ENCODE peak calls at places on chromosomes 7 and 10, in seven cellular contexts. W is A549, O is transverse colon, I is sigmoid colon, V is GM12878, U is stomach, C is tibial nerve. Q is an unnamed sample. For H3K4me1, the result is how much of the 10 kb centered on the place peaks cover.

GRCh38 chr10:13100349-13101294 is 659 bp downstream of the OPTN start:
- DNase-seq in W (peak), O (peak), I (peak), V (no peak), U (peak), C (no peak), Q (no peak)

GRCh38 chr7:94662548-94662947 is 6.6 kb upstream of the SGCE start:
- DNase-seq in W (no peak), O (no peak), I (no peak), V (no peak), U (no peak), C (no peak), Q (no peak)

GRCh38 chr10:71302874-71303568 is 16.0 kb upstream of the SLC29A3 start:
- DNase-seq in W (peak), O (no peak), I (no peak), V (no peak), U (no peak), C (no peak), Q (no peak)

GRCh38 chr7:158001621-158002320 is 585.9 kb downstream of the PTPRN2 start:
- DNase-seq in W (no peak), O (no peak), I (no peak), V (no peak), U (no peak), C (no peak), Q (no peak)

GRCh38 chr10:35092851-35093250 is 2.7 kb upstream of the CUL2 start:
- DNase-seq in W (no peak), O (no peak), I (no peak), V (no peak), U (no peak), C (no peak), Q (no peak)

GRCh38 chr10:14468726-14469125 is 138.0 kb upstream of the FRMD4A start:
- DNase-seq in W (no peak), O (no peak), I (no peak), V (no peak), U (no peak), C (no peak), Q (no peak)

GRCh38 chr10:60901561-60902235 is 42.3 kb downstream of the RHOBTB1 start:
- DNase-seq in W (no peak), O (no peak), I (no peak), V (no peak), U (peak), C (no peak), Q (no peak)

GRCh38 chr10:102114861-102115618 is 5.1 kb downstream of the LDB1 start:
- DNase-seq in W (peak), O (peak), I (peak), V (no peak), U (peak), C (peak), Q (peak)

GRCh38 chr10:54958844-54959243 is 157.8 kb upstream of the PCDH15 start:
- DNase-seq in W (no peak), O (no peak), I (no peak), V (no peak), U (no peak), C (no peak), Q (no peak)

GRCh38 chr7:149266451-149266850 is 4.5 kb downstream of the ZNF783 start:
- DNase-seq in W (no peak), O (no peak), I (peak), V (no peak), U (no peak), C (no peak), Q (no peak)

GRCh38 chr10:112536663-112537062 is 89.6 kb downstream of the VTI1A start:
- DNase-seq in W (no peak), O (no peak), I (no peak), V (no peak), U (no peak), C (no peak), Q (no peak)

GRCh38 chr7:22016547-22016946 is 70.8 kb upstream of the CDCA7L start:
- DNase-seq in W (no peak), O (no peak), I (no peak), V (no peak), U (no peak), C (no peak), Q (no peak)

GRCh38 chr7:27139335-27140107 is 4.0 kb downstream of the HOXA5 start:
- DNase-seq in W (no peak), O (peak), I (no peak), V (no peak), U (no peak), C (no peak), Q (peak)

GRCh38 chr10:119199231-119199992 is 8.0 kb upstream of the GRK5 start:
- DNase-seq in W (peak), O (peak), I (peak), V (no peak), U (peak), C (no peak), Q (no peak)

GRCh38 chr10:132213917-132214316 is 27.2 kb downstream of the DPYSL4 start:
- DNase-seq in W (no peak), O (no peak), I (no peak), V (no peak), U (no peak), C (no peak), Q (no peak)

GRCh38 chr7:110157631-110158362 is 933.1 kb upstream of the LRRN3 start:
- DNase-seq in W (no peak), O (no peak), I (no peak), V (no peak), U (no peak), C (no peak), Q (no peak)

GRCh38 chr7:131108212-131108980 is 219.3 kb upstream of the MKLN1 start:
- DNase-seq in W (no peak), O (peak), I (no peak), V (no peak), U (no peak), C (no peak), Q (no peak)

GRCh38 chr7:158856883-158857668 is 718 bp downstream of the DYNC2I1 start:
- DNase-seq in W (peak), O (no peak), I (no peak), V (no peak), U (no peak), C (no peak), Q (no peak)

GRCh38 chr10:24209421-24209770 is 458 bp downstream of the KIAA1217 start:
- DNase-seq in W (peak), O (no peak), I (no peak), V (no peak), U (no peak), C (no peak), Q (no peak)

GRCh38 chr7:40899151-40899550 is 764.3 kb downstream of the SUGCT start:
- DNase-seq in W (no peak), O (no peak), I (peak), V (no peak), U (no peak), C (no peak), Q (peak)

GRCh38 chr10:82463614-82464013 is 588.6 kb downstream of the NRG3 start:
- DNase-seq in W (no peak), O (no peak), I (no peak), V (no peak), U (no peak), C (no peak), Q (no peak)

GRCh38 chr10:17235136-17235535 is 7.1 kb downstream of the VIM start:
- DNase-seq in W (no peak), O (no peak), I (no peak), V (no peak), U (no peak), C (no peak), Q (no peak)

GRCh38 chr7:6624246-6624611 is 8.8 kb downstream of the ZNF853 start:
- DNase-seq in W (no peak), O (no peak), I (no peak), V (no peak), U (no peak), C (no peak), Q (no peak)

GRCh38 chr7:66747385-66748126 is 7.0 kb downstream of the RABGEF1 start:
- DNase-seq in W (no peak), O (no peak), I (no peak), V (no peak), U (no peak), C (no peak), Q (no peak)

GRCh38 chr7:47513741-47514241 is 68.1 kb downstream of the TNS3 start:
- DNase-seq in W (no peak), O (no peak), I (peak), V (no peak), U (no peak), C (no peak), Q (no peak)

GRCh38 chr7:131244259-131244852 is 83.3 kb upstream of the MKLN1 start:
- DNase-seq in W (peak), O (peak), I (peak), V (no peak), U (no peak), C (no peak), Q (no peak)

GRCh38 chr7:107610353-107610752 is 30.3 kb downstream of the BCAP29 start:
- DNase-seq in W (no peak), O (no peak), I (no peak), V (no peak), U (no peak), C (no peak), Q (no peak)

GRCh38 chr10:109914966-109915365 is 8.3 kb downstream of the XPNPEP1 start:
- DNase-seq in W (peak), O (peak), I (no peak), V (peak), U (no peak), C (no peak), Q (no peak)

GRCh38 chr7:56105508-56105907 is 768 bp downstream of the CHCHD2 start:
- DNase-seq in W (no peak), O (peak), I (no peak), V (no peak), U (no peak), C (no peak), Q (no peak)

GRCh38 chr10:71714592-71714991 is 5.0 kb downstream of the C10orf105 start:
- DNase-seq in W (no peak), O (no peak), I (no peak), V (no peak), U (no peak), C (no peak), Q (peak)

GRCh38 chr7:20359397-20359963 is 28.8 kb downstream of the ITGB8 start:
- DNase-seq in W (no peak), O (no peak), I (no peak), V (no peak), U (no peak), C (no peak), Q (no peak)

GRCh38 chr7:151081170-151082101 is 827 bp upstream of the FASTK start:
- DNase-seq in W (no peak), O (peak), I (no peak), V (no peak), U (peak), C (no peak), Q (no peak)

GRCh38 chr10:85645851-85646250 is 720.7 kb downstream of the GRID1 start:
- DNase-seq in W (no peak), O (no peak), I (no peak), V (no peak), U (no peak), C (no peak), Q (no peak)

GRCh38 chr7:30331338-30331737 is 46.9 kb downstream of the ZNRF2 start:
- DNase-seq in W (no peak), O (no peak), I (no peak), V (no peak), U (no peak), C (no peak), Q (no peak)

GRCh38 chr7:30327813-30328212 is 43.4 kb downstream of the ZNRF2 start:
- DNase-seq in W (no peak), O (no peak), I (no peak), V (no peak), U (no peak), C (no peak), Q (no peak)

GRCh38 chr7:30332549-30332948 is 48.2 kb downstream of the ZNRF2 start:
- DNase-seq in W (no peak), O (no peak), I (no peak), V (no peak), U (no peak), C (no peak), Q (no peak)

GRCh38 chr7:30329706-30330105 is 45.3 kb downstream of the ZNRF2 start:
- DNase-seq in W (no peak), O (no peak), I (no peak), V (no peak), U (no peak), C (no peak), Q (no peak)

GRCh38 chr7:30330134-30331111 is 46.0 kb downstream of the ZNRF2 start:
- DNase-seq in W (no peak), O (no peak), I (no peak), V (peak), U (no peak), C (no peak), Q (no peak)
- TF ChIP-seq EP300 in W (no peak), O (no peak), I (no peak), V (peak), U (no peak), C (no peak), Q (no peak)

DNA sequence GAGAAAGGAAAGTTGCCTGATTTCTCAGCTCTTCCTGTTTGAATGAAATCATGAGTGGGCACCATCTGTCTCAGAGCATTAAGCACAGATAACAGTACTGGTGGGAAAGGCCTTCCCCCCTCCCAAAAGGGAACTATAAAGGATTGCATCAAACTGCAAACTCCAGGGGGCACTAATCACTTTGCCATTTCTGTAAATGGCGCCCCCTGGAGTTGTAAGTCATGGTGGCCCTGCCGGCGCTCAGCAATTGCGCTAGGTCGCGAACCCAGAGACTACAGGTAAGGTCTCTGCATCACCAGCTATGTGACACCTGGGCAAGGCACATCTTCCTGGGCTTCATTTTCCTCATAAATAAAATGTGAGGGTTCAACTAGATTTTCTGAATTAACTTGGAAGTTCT is 11.1 kb downstream of the LRRC4 start:
- DNase-seq in W (no peak), O (no peak), I (no peak), V (no peak), U (no peak), C (no peak), Q (no peak)
- H3K4me1 ChIP-seq in W (under half), O (under half), I (under half), V (under half), U (under half), C (under half), Q (under half)

GRCh38 chr10:133258066-133258817 is 18.4 kb downstream of the ADAM8 start:
- DNase-seq in W (no peak), O (peak), I (no peak), V (no peak), U (peak), C (no peak), Q (no peak)

GRCh38 chr10:133258818-133259602 is 17.7 kb downstream of the ADAM8 start:
- DNase-seq in W (peak), O (peak), I (peak), V (no peak), U (peak), C (peak), Q (peak)

GRCh38 chr10:133255323-133255722 is 17.7 kb downstream of the VENTX start:
- DNase-seq in W (no peak), O (no peak), I (no peak), V (no peak), U (no peak), C (no peak), Q (no peak)

GRCh38 chr10:133259603-133259992 is 17.1 kb downstream of the ADAM8 start:
- DNase-seq in W (no peak), O (no peak), I (no peak), V (no peak), U (no peak), C (no peak), Q (no peak)

DNA sequence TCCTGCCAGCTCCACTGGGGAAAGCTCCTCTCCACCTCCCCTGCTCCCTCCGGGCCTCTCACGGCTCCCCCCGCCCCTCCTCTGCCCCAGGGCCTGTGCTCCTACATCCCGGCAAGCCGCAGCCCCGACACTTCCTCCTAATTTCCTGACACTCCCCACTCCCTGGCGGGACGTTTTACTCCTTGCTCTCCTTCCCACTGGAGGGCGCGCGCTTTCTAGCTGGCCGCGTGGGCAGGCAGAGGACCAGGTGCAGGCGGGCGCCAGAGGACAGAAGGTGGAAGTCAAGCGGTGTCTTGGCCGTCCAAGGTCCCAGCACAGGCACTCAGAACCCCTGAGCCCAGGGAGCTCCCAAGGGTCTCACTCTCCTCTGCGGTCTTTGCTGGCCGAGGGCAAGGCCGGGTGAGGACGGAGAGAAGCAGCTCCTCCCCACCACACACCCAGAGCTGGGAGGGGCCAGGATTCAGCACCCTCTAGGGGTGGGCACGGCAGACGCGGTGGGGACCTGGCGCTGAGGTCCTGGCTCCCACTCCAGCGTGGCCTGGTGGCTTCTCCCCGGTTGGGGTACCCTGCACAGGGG is 19.1 kb downstream of the ADAM8 start:
- DNase-seq in W (peak), O (peak), I (peak), V (no peak), U (peak), C (peak), Q (no peak)
- TF ChIP-seq POLR2A in W (peak), O (peak), I (no peak), V (no peak), U (no peak), C (no peak), Q (no peak)

GRCh38 chr7:35726654-35727053 is 31.7 kb upstream of the HERPUD2 start:
- DNase-seq in W (no peak), O (no peak), I (no peak), V (no peak), U (no peak), C (no peak), Q (no peak)
- TF ChIP-seq EP300 in W (no peak), O (no peak), I (no peak), V (no peak), U (no peak), C (no peak), Q (no peak)

DNA sequence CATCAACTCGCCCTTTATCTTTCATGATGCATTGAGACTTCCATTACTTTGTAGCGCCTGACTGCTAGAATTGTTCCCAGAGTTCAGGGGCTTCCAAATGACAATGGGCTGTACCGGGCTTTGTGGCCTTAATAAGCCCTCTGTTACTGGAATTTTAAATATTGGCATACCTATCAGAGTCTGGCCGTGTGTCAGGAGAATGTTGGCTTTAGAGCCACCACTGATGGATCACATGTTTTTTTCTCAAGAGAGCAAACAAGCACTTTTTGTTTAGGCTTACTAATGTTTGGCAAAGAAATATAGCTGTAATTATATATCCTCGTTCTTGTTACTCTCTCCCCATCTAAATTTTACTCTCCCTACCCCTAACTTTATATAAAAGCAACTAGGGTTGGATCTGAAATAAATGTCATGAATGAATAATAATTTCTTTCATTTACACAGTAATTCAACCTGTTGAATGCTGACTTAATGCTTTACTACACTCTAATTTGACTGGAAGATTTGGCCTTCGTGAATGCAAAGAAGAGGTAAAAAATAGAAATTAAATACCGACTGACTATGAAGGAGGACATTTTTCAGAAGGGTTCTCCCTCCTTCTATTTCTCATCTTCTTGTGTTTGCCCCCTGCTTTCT is 396.8 kb downstream of the AUTS2 start:
- DNase-seq in W (no peak), O (no peak), I (no peak), V (no peak), U (peak), C (no peak), Q (no peak)
- H3K4me1 ChIP-seq in W (under half), O (under half), I (under half), V (under half), U (under half), C (under half), Q (under half)

GRCh38 chr7:139340037-139340807 is 915 bp upstream of the FMC1 start:
- DNase-seq in W (peak), O (peak), I (peak), V (peak), U (peak), C (peak), Q (peak)
- TF ChIP-seq POLR2A in W (peak), O (peak), I (peak), V (peak), U (no peak), C (peak), Q (no peak)

DNA sequence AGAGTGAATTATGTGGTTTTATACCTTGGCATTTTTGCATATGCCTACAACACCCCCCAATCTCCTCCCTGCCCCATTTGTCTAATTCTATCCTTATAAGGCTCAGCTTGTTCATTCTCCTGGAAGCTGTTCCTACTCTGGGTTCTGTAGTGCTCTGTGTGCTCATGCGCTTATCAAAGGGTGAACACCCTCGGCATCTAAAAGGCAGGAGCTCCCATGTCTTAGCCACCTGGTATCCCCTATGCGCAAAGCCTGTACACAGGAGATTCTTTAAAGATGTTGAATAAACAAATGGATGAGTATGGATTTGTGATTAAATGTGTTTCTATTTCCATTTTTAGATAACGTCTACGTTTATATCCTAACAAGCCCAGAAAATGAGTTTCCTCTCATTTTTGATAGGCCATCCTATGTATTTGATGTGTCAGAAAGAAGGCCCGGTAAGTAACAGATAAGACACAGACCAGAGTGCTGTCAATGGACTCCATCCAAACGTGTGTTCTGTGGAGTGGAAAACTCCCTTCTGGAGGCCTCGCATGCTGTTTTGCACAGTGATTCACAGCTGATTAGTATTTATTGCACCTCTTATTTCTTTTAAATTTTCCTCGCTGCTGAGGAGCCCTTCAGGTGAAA is 52.6 kb downstream of the CDHR3 start:
- DNase-seq in W (no peak), O (no peak), I (no peak), V (no peak), U (no peak), C (no peak), Q (no peak)
- TF ChIP-seq EP300 in W (no peak), O (no peak), I (no peak), V (no peak), U (no peak), C (no peak), Q (no peak)

Q was measured in suprapubic skin.